ENCODE peak calls at places on chromosomes 5 and 9, in five cellular contexts. One of them, this sample, is unnamed.

GRCh38 chr9:72305102-72305546 is 59.9 kb downstream of the ZFAND5 start:
- DNase-seq in effector memory CD4-positive, alpha-beta T cell: no peak
- DNase-seq in activated T-cell treated with anti-CD3 and anti-CD28 coated beads for 1 hour: no peak
- DNase-seq in WERI-Rb-1: no peak
- DNase-seq in SK-N-SH: peak; percentile 8
- DNase-seq in this sample: peak; percentile 36

GRCh38 chr9:72349240-72349639 is 15.8 kb downstream of the ZFAND5 start:
- DNase-seq in SK-N-SH: no peak
- DNase-seq in activated T-cell treated with anti-CD3 and anti-CD28 coated beads for 1 hour: no peak
- DNase-seq in WERI-Rb-1: no peak
- DNase-seq in effector memory CD4-positive, alpha-beta T cell: no peak
- DNase-seq in this sample: no peak

GRCh38 chr5:14127587-14127986 is 15.6 kb upstream of the TRIO start:
- DNase-seq in activated T-cell treated with anti-CD3 and anti-CD28 coated beads for 1 hour: no peak
- DNase-seq in effector memory CD4-positive, alpha-beta T cell: no peak
- DNase-seq in WERI-Rb-1: no peak
- DNase-seq in SK-N-SH: no peak
- DNase-seq in this sample: no peak

GRCh38 chr5:115366223-115366622 is 69.8 kb upstream of the CCDC112 start:
- DNase-seq in effector memory CD4-positive, alpha-beta T cell: no peak
- DNase-seq in activated T-cell treated with anti-CD3 and anti-CD28 coated beads for 1 hour: no peak
- DNase-seq in WERI-Rb-1: peak; percentile 65
- DNase-seq in SK-N-SH: peak; percentile 22
- DNase-seq in this sample: no peak

GRCh38 chr9:95004452-95005275 is 278.2 kb downstream of the AOPEP start:
- DNase-seq in SK-N-SH: peak; percentile 87
- DNase-seq in effector memory CD4-positive, alpha-beta T cell: no peak
- DNase-seq in activated T-cell treated with anti-CD3 and anti-CD28 coated beads for 1 hour: peak; percentile 12
- DNase-seq in WERI-Rb-1: peak; percentile 80
- DNase-seq in this sample: peak; percentile 42

GRCh38 chr9:116644099-116644688 is 42.9 kb upstream of the TRIM32 start:
- DNase-seq in SK-N-SH: no peak
- DNase-seq in WERI-Rb-1: no peak
- DNase-seq in effector memory CD4-positive, alpha-beta T cell: no peak
- DNase-seq in activated T-cell treated with anti-CD3 and anti-CD28 coated beads for 1 hour: no peak
- DNase-seq in this sample: no peak

GRCh38 chr9:116193636-116194035 is 40.0 kb downstream of the PAPPA start:
- DNase-seq in SK-N-SH: no peak
- DNase-seq in WERI-Rb-1: no peak
- DNase-seq in effector memory CD4-positive, alpha-beta T cell: no peak
- DNase-seq in activated T-cell treated with anti-CD3 and anti-CD28 coated beads for 1 hour: no peak
- DNase-seq in this sample: no peak

GRCh38 chr9:111429175-111429574 is 55.0 kb downstream of the ECPAS start:
- DNase-seq in activated T-cell treated with anti-CD3 and anti-CD28 coated beads for 1 hour: no peak
- DNase-seq in SK-N-SH: no peak
- DNase-seq in WERI-Rb-1: no peak
- DNase-seq in effector memory CD4-positive, alpha-beta T cell: no peak
- DNase-seq in this sample: no peak

GRCh38 chr5:82165740-82166530 is 112.2 kb downstream of the RPS23 start:
- DNase-seq in activated T-cell treated with anti-CD3 and anti-CD28 coated beads for 1 hour: no peak
- DNase-seq in SK-N-SH: peak; percentile 53
- DNase-seq in WERI-Rb-1: peak; percentile 71
- DNase-seq in effector memory CD4-positive, alpha-beta T cell: peak; percentile 6
- DNase-seq in this sample: peak; percentile 30

GRCh38 chr9:93205045-93205768 is 21.3 kb downstream of the WNK2 start:
- DNase-seq in effector memory CD4-positive, alpha-beta T cell: no peak
- DNase-seq in SK-N-SH: peak; percentile 86
- DNase-seq in activated T-cell treated with anti-CD3 and anti-CD28 coated beads for 1 hour: no peak
- DNase-seq in WERI-Rb-1: peak; percentile 67
- DNase-seq in this sample: no peak

GRCh38 chr9:86287013-86287412 is 4.7 kb upstream of the ISCA1 start:
- DNase-seq in activated T-cell treated with anti-CD3 and anti-CD28 coated beads for 1 hour: no peak
- DNase-seq in WERI-Rb-1: peak; percentile 38
- DNase-seq in SK-N-SH: peak; percentile 24
- DNase-seq in effector memory CD4-positive, alpha-beta T cell: no peak
- DNase-seq in this sample: peak; percentile 27

GRCh38 chr5:158958048-158958994 is 141.4 kb downstream of the EBF1 start:
- DNase-seq in effector memory CD4-positive, alpha-beta T cell: no peak
- DNase-seq in WERI-Rb-1: no peak
- DNase-seq in activated T-cell treated with anti-CD3 and anti-CD28 coated beads for 1 hour: no peak
- DNase-seq in SK-N-SH: no peak
- DNase-seq in this sample: peak; percentile 31